ENCODE peak calls at places on chromosome 18, in six cellular contexts. M is GM06990, W is pancreas, F is lower lobe of right lung, G is choroid plexus epithelial cell, H is fibroblast of lung. T is an unnamed sample.

GRCh38 chr18:22314406-22314805 is 103.3 kb downstream of the CTAGE1 start:
- DNase-seq in M (no peak), W (no peak), F (no peak), G (peak; percentile 95), H (peak; percentile 94), T (no peak)

GRCh38 chr18:55458456-55459238 is 129.3 kb downstream of the TCF4 start:
- DNase-seq in M (no peak), W (no peak), F (no peak), G (no peak), H (no peak), T (no peak)

GRCh38 chr18:62289047-62289446 is 36.1 kb upstream of the TNFRSF11A start:
- DNase-seq in M (no peak), W (no peak), F (no peak), G (no peak), H (no peak), T (no peak)

GRCh38 chr18:53790817-53791216 is 433.7 kb downstream of the MBD2 start:
- DNase-seq in M (no peak), W (no peak), F (no peak), G (peak; percentile 30), H (peak; percentile 38), T (no peak)

GRCh38 chr18:76995896-76996295 is 136.7 kb downstream of the MBP start:
- DNase-seq in M (no peak), W (no peak), F (no peak), G (no peak), H (no peak), T (no peak)

GRCh38 chr18:76657428-76657827 is 162.4 kb upstream of the ZNF516 start:
- DNase-seq in M (no peak), W (no peak), F (no peak), G (peak; percentile 32), H (no peak), T (no peak)

GRCh38 chr18:63788447-63789096 is 13.4 kb downstream of the SERPINB7 start:
- DNase-seq in M (no peak), W (no peak), F (no peak), G (peak; percentile 82), H (peak; percentile 79), T (no peak)

GRCh38 chr18:45775726-45776125 is 49.7 kb upstream of the SIGLEC15 start:
- DNase-seq in M (no peak), W (no peak), F (no peak), G (no peak), H (no peak), T (no peak)

GRCh38 chr18:7272268-7273049 is 41.6 kb downstream of the LRRC30 start:
- DNase-seq in M (no peak), W (peak; percentile 58), F (peak; percentile 72), G (peak; percentile 93), H (peak; percentile 81), T (peak; percentile 68)

GRCh38 chr18:26307161-26307773 is 81.0 kb downstream of the TAF4B start:
- DNase-seq in M (peak; percentile 14), W (no peak), F (no peak), G (peak; percentile 87), H (peak; percentile 75), T (peak; percentile 50)

GRCh38 chr18:27175914-27176313 is 9.2 kb downstream of the CHST9 start:
- DNase-seq in M (no peak), W (no peak), F (no peak), G (no peak), H (no peak), T (no peak)

GRCh38 chr18:62925031-62925688 is 209.8 kb downstream of the PHLPP1 start:
- DNase-seq in M (no peak), W (no peak), F (no peak), G (no peak), H (peak; percentile 51), T (no peak)

GRCh38 chr18:59900222-59901128 is 679 bp downstream of the PMAIP1 start:
- DNase-seq in M (peak; percentile 63), W (peak; percentile 43), F (peak; percentile 55), G (peak; percentile 92), H (peak; percentile 88), T (peak; percentile 28)

GRCh38 chr18:21109936-21110666 is 1.5 kb downstream of the ROCK1 start:
- DNase-seq in M (peak; percentile 21), W (no peak), F (no peak), G (no peak), H (no peak), T (no peak)

GRCh38 chr18:76346490-76347130 is 148.4 kb downstream of the ZNF516 start:
- DNase-seq in M (no peak), W (no peak), F (no peak), G (no peak), H (no peak), T (no peak)

GRCh38 chr18:76687271-76688006 is 134.9 kb upstream of the ZNF236 start:
- DNase-seq in M (no peak), W (no peak), F (no peak), G (peak; percentile 61), H (no peak), T (no peak)

GRCh38 chr18:68874361-68874760 is 76.5 kb downstream of the CCDC102B start:
- DNase-seq in M (no peak), W (no peak), F (no peak), G (peak; percentile 63), H (peak; percentile 57), T (no peak)

GRCh38 chr18:13216092-13216582 is 2.4 kb upstream of the LDLRAD4 start:
- DNase-seq in M (no peak), W (peak; percentile 73), F (peak; percentile 72), G (peak; percentile 83), H (peak; percentile 69), T (peak; percentile 58)

GRCh38 chr18:13067124-13067523 is 76.0 kb downstream of the CEP192 start:
- DNase-seq in M (no peak), W (no peak), F (no peak), G (no peak), H (no peak), T (no peak)

GRCh38 chr18:76909418-76909817 is 87.1 kb downstream of the ZNF236 start:
- DNase-seq in M (no peak), W (no peak), F (no peak), G (no peak), H (no peak), T (no peak)

GRCh38 chr18:74562080-74562725 is 27.9 kb downstream of the CNDP1 start:
- DNase-seq in M (no peak), W (no peak), F (no peak), G (no peak), H (no peak), T (no peak)

GRCh38 chr18:49100226-49100968 is 149.6 kb upstream of the SMAD7 start:
- DNase-seq in M (no peak), W (no peak), F (no peak), G (peak; percentile 43), H (peak; percentile 22), T (no peak)

GRCh38 chr18:49094136-49094535 is 143.4 kb upstream of the SMAD7 start:
- DNase-seq in M (no peak), W (no peak), F (no peak), G (peak; percentile 90), H (peak; percentile 67), T (no peak)

GRCh38 chr18:49094979-49095632 is 144.3 kb upstream of the SMAD7 start:
- DNase-seq in M (no peak), W (no peak), F (no peak), G (peak; percentile 88), H (peak; percentile 92), T (no peak)

GRCh38 chr18:49098386-49098785 is 147.6 kb upstream of the SMAD7 start:
- DNase-seq in M (no peak), W (no peak), F (no peak), G (no peak), H (no peak), T (no peak)

GRCh38 chr18:49096021-49096420 is 145.3 kb upstream of the SMAD7 start:
- DNase-seq in M (no peak), W (no peak), F (no peak), G (no peak), H (peak; percentile 51), T (no peak)
- TF ChIP-seq CTCF in M (peak; percentile 16), W (no peak), F (no peak), G (peak; percentile 5), H (no peak), T (no peak)

GRCh38 chr18:79796016-79796415 is 1.7 kb upstream of the KCNG2 start:
- DNase-seq in M (no peak), W (no peak), F (no peak), G (peak; percentile 19), H (no peak), T (no peak)

GRCh38 chr18:79798999-79799370 is 1.2 kb downstream of the KCNG2 start:
- DNase-seq in M (no peak), W (no peak), F (no peak), G (no peak), H (peak; percentile 24), T (no peak)

GRCh38 chr18:79798346-79798998 is 734 bp downstream of the KCNG2 start:
- DNase-seq in M (no peak), W (no peak), F (no peak), G (no peak), H (no peak), T (no peak)

GRCh38 chr18:79796531-79797390 is 977 bp upstream of the KCNG2 start:
- DNase-seq in M (no peak), W (no peak), F (no peak), G (peak; percentile 42), H (peak; percentile 34), T (no peak)

GRCh38 chr18:79797518-79798345 is at the start of gene KCNG2:
- DNase-seq in M (no peak), W (no peak), F (no peak), G (peak; percentile 54), H (peak; percentile 33), T (peak; percentile 71)
- TF ChIP-seq CTCF in M (peak; percentile 14), W (no peak), F (no peak), G (no peak), H (no peak), T (no peak)

DNA sequence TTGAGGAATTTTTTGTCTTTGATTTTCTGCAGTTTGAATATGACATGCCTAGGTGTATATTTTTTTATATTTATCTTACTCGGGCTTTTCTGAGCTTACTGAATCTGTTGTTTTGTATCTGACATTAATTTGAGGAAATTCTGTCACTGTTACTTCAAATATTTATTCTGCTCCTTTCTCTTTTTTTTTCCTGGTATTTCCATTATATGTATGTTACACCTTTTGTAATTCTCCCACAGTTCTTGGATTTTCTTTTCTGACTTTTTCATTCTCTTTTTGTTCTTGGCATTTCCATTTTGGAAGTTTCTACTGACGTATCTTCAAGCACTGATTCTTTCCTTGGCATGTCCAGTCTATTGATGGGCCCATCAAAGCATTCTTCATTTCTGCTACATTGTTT is 24.1 kb upstream of the SKA1 start:
- DNase-seq in M (no peak), W (no peak), F (no peak), G (no peak), H (no peak), T (no peak)
- TF ChIP-seq CTCF in M (no peak), W (no peak), F (no peak), G (no peak), H (no peak), T (no peak)

DNA sequence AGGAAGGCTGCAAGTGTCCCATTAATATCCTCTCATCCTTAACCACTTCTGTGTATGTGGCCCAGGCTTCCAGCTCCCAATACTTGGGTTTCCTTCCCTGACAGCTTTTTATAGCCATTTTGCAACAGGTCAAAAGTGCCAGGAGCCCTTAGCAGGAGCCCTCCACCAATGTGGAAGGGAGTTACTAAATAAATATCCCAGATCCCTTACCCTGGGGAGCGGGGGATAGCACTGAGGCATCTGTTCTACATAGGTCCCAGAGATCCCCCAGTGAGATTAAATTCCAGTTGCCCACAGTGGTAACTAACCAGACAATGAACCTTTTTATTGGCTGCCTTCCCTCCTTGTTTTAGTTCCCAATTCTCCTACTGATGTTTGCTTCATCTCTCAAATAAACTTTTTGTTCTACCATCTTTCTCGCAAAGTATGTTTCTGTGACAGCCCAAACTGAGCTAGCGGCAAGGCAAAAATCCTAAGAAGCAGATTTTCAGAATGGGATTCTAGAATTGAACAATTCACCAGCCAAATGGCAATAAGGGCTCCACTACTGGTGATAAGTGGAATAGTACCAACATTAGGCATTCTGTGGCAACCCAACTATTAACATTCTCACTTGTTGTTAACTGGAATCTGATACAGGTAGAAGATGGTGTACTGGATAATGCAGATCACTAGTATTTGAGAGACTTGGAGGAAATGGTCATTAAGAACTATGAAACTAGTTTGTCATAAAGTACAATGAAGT is 83.9 kb upstream of the MAPRE2 start:
- DNase-seq in M (no peak), W (no peak), F (no peak), G (peak; percentile 28), H (no peak), T (no peak)
- TF ChIP-seq CTCF in M (no peak), W (no peak), F (no peak), G (no peak), H (no peak), T (no peak)

T was measured in endothelial cell.